ENCODE peak calls at places on chromosomes 11 and 22, in five cellular contexts. One of them, this sample, is unnamed.

GRCh38 chr11:111982019-111982464 is 43.2 kb upstream of the DLAT start:
- DNase-seq in GM06990: no peak
- DNase-seq in dorsolateral prefrontal cortex: peak; percentile 69
- DNase-seq in gastrocnemius medialis: peak; percentile 76
- DNase-seq in astrocyte of the spinal cord: peak; percentile 56
- DNase-seq in this sample: peak; percentile 79

GRCh38 chr11:107203656-107204055 is 185.4 kb upstream of the GUCY1A2 start:
- DNase-seq in gastrocnemius medialis: no peak
- DNase-seq in GM06990: no peak
- DNase-seq in astrocyte of the spinal cord: no peak
- DNase-seq in dorsolateral prefrontal cortex: no peak
- DNase-seq in this sample: no peak

GRCh38 chr22:19122752-19123492 is 710 bp upstream of the DGCR2 start:
- DNase-seq in dorsolateral prefrontal cortex: no peak
- DNase-seq in GM06990: no peak
- DNase-seq in gastrocnemius medialis: no peak
- DNase-seq in astrocyte of the spinal cord: no peak
- DNase-seq in this sample: peak; percentile 43

GRCh38 chr11:2890466-2891241 is 5.1 kb upstream of the CDKN1C start:
- DNase-seq in GM06990: no peak
- DNase-seq in astrocyte of the spinal cord: peak; percentile 46
- DNase-seq in gastrocnemius medialis: peak; percentile 41
- DNase-seq in dorsolateral prefrontal cortex: no peak
- DNase-seq in this sample: peak; percentile 95

GRCh38 chr22:30444632-30445437 is 19.3 kb downstream of the MTFP1 start:
- DNase-seq in astrocyte of the spinal cord: peak; percentile 50
- DNase-seq in gastrocnemius medialis: no peak
- DNase-seq in dorsolateral prefrontal cortex: no peak
- DNase-seq in GM06990: peak; percentile 52
- DNase-seq in this sample: peak; percentile 77

GRCh38 chr11:123851110-123851509 is 34.4 kb downstream of the TMEM225 start:
- DNase-seq in astrocyte of the spinal cord: no peak
- DNase-seq in GM06990: no peak
- DNase-seq in dorsolateral prefrontal cortex: no peak
- DNase-seq in gastrocnemius medialis: no peak
- DNase-seq in this sample: no peak

GRCh38 chr22:28025333-28025732 is 106.3 kb upstream of the PITPNB start:
- DNase-seq in astrocyte of the spinal cord: no peak
- DNase-seq in GM06990: no peak
- DNase-seq in dorsolateral prefrontal cortex: no peak
- DNase-seq in gastrocnemius medialis: no peak
- DNase-seq in this sample: peak; percentile 11

GRCh38 chr22:19827341-19828034 is 27.2 kb downstream of the GNB1L start:
- DNase-seq in astrocyte of the spinal cord: no peak
- DNase-seq in dorsolateral prefrontal cortex: no peak
- DNase-seq in GM06990: no peak
- DNase-seq in gastrocnemius medialis: no peak
- DNase-seq in this sample: no peak

GRCh38 chr11:123511037-123511870 is 81.2 kb downstream of the GRAMD1B start:
- DNase-seq in gastrocnemius medialis: peak; percentile 67
- DNase-seq in GM06990: peak; percentile 75
- DNase-seq in dorsolateral prefrontal cortex: peak; percentile 98
- DNase-seq in astrocyte of the spinal cord: peak; percentile 91
- DNase-seq in this sample: peak; percentile 91

GRCh38 chr11:119791047-119791446 is 62.0 kb upstream of the NECTIN1 start:
- DNase-seq in dorsolateral prefrontal cortex: no peak
- DNase-seq in astrocyte of the spinal cord: no peak
- DNase-seq in GM06990: no peak
- DNase-seq in gastrocnemius medialis: no peak
- DNase-seq in this sample: no peak

GRCh38 chr22:36234919-36235318 is 4.4 kb downstream of the APOL2 start:
- DNase-seq in astrocyte of the spinal cord: no peak
- DNase-seq in GM06990: no peak
- DNase-seq in dorsolateral prefrontal cortex: no peak
- DNase-seq in gastrocnemius medialis: no peak
- DNase-seq in this sample: no peak

GRCh38 chr22:36237462-36238347 is 1.6 kb downstream of the APOL2 start:
- DNase-seq in dorsolateral prefrontal cortex: peak; percentile 41
- DNase-seq in gastrocnemius medialis: no peak
- DNase-seq in GM06990: no peak
- DNase-seq in astrocyte of the spinal cord: peak; percentile 38
- DNase-seq in this sample: no peak

GRCh38 chr22:36235585-36235984 is 3.7 kb downstream of the APOL2 start:
- DNase-seq in dorsolateral prefrontal cortex: no peak
- DNase-seq in GM06990: no peak
- DNase-seq in astrocyte of the spinal cord: no peak
- DNase-seq in gastrocnemius medialis: no peak
- DNase-seq in this sample: no peak

GRCh38 chr22:36238348-36239149 is 778 bp downstream of the APOL2 start:
- DNase-seq in GM06990: no peak
- DNase-seq in gastrocnemius medialis: peak; percentile 43
- DNase-seq in dorsolateral prefrontal cortex: peak; percentile 42
- DNase-seq in astrocyte of the spinal cord: no peak
- DNase-seq in this sample: peak; percentile 49

GRCh38 chr22:36236338-36237319 is 2.7 kb downstream of the APOL2 start:
- DNase-seq in astrocyte of the spinal cord: no peak
- DNase-seq in gastrocnemius medialis: no peak
- DNase-seq in dorsolateral prefrontal cortex: no peak
- DNase-seq in GM06990: no peak
- DNase-seq in this sample: no peak
- H3K4me3 ChIP-seq in astrocyte of the spinal cord: no peak overlapping the region
- H3K4me3 ChIP-seq in gastrocnemius medialis: no peak overlapping the region
- H3K4me3 ChIP-seq in dorsolateral prefrontal cortex: peak overlapping the region; percentile 76
- H3K4me3 ChIP-seq in GM06990: no peak overlapping the region
- H3K4me3 ChIP-seq in this sample: no peak overlapping the region

GRCh38 chr22:22343603-22344276 is 99.2 kb downstream of the VPREB1 start:
- DNase-seq in dorsolateral prefrontal cortex: no peak
- DNase-seq in astrocyte of the spinal cord: no peak
- DNase-seq in GM06990: peak; percentile 36
- DNase-seq in gastrocnemius medialis: no peak
- DNase-seq in this sample: no peak

GRCh38 chr22:22345781-22346180 is 101.2 kb downstream of the VPREB1 start:
- DNase-seq in gastrocnemius medialis: no peak
- DNase-seq in GM06990: no peak
- DNase-seq in astrocyte of the spinal cord: no peak
- DNase-seq in dorsolateral prefrontal cortex: no peak
- DNase-seq in this sample: no peak

GRCh38 chr22:22341736-22342135 is 97.2 kb downstream of the VPREB1 start:
- DNase-seq in astrocyte of the spinal cord: no peak
- DNase-seq in GM06990: no peak
- DNase-seq in gastrocnemius medialis: no peak
- DNase-seq in dorsolateral prefrontal cortex: no peak
- DNase-seq in this sample: no peak

GRCh38 chr22:22344430-22344829 is 99.8 kb downstream of the VPREB1 start:
- DNase-seq in gastrocnemius medialis: no peak
- DNase-seq in astrocyte of the spinal cord: no peak
- DNase-seq in dorsolateral prefrontal cortex: no peak
- DNase-seq in GM06990: no peak
- DNase-seq in this sample: no peak

DNA sequence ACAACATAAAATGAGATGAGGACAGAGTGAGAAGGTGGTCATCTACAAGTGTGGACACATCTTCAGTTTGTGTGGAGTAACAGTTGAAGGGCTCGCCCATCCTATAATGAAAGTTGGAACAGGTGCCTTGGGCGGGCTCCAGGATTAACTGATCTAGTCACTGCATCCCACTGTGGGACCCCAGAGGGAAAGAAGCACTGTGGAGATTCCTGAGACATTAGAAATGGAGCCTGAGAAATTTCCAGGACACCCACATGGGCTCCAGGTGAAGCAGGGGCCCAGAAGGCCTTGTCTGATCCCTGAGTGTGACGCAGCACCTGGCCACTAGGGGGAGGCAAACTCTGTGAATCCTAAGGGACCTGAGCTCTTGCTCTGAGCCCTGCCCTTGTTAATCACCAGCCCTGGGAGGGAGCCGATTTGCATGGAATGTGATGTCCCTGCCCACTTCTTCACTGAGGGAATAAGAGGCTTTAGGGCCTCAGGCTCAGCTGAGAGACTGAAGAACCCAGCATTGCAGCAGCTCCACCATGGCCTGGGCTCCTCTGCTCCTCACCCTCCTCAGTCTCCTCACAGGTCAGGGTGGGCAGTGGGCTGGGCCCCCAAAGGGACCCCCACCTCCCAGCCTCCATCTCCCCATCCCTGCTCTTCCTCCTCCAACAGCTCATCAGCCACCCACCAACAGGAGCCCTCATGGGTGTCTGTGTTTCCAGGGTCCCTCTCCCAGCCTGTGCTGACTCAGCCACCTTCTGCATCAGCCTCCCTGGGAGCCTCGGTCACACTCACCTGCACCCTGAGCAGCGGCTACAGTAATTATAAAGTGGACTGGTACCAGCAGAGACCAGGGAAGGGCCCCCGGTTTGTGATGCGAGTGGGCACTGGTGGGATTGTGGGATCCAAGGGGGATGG is 98.4 kb downstream of the VPREB1 start:
- DNase-seq in dorsolateral prefrontal cortex: peak; percentile 15
- DNase-seq in astrocyte of the spinal cord: peak; percentile 10
- DNase-seq in gastrocnemius medialis: no peak
- DNase-seq in GM06990: peak; percentile 45
- DNase-seq in this sample: peak; percentile 81
- TF ChIP-seq CTCF in dorsolateral prefrontal cortex: peak; percentile 60
- TF ChIP-seq CTCF in astrocyte of the spinal cord: peak; percentile 95
- TF ChIP-seq CTCF in gastrocnemius medialis: peak; percentile 69
- TF ChIP-seq CTCF in GM06990: peak; percentile 96
- TF ChIP-seq CTCF in this sample: peak; percentile 85

GRCh38 chr22:38490475-38490874 is 15.6 kb downstream of the DDX17 start:
- DNase-seq in dorsolateral prefrontal cortex: no peak
- DNase-seq in GM06990: no peak
- DNase-seq in astrocyte of the spinal cord: no peak
- DNase-seq in gastrocnemius medialis: no peak
- DNase-seq in this sample: no peak
- H3K4me3 ChIP-seq in dorsolateral prefrontal cortex: no peak overlapping the region
- H3K4me3 ChIP-seq in GM06990: no peak overlapping the region
- H3K4me3 ChIP-seq in astrocyte of the spinal cord: no peak overlapping the region
- H3K4me3 ChIP-seq in gastrocnemius medialis: no peak overlapping the region
- H3K4me3 ChIP-seq in this sample: no peak overlapping the region

GRCh38 chr22:46894081-46894671 is 131.7 kb downstream of the TBC1D22A start:
- DNase-seq in gastrocnemius medialis: no peak
- DNase-seq in astrocyte of the spinal cord: no peak
- DNase-seq in GM06990: no peak
- DNase-seq in dorsolateral prefrontal cortex: no peak
- DNase-seq in this sample: peak; percentile 2

GRCh38 chr22:46893281-46894020 is 131.0 kb downstream of the TBC1D22A start:
- DNase-seq in GM06990: no peak
- DNase-seq in astrocyte of the spinal cord: no peak
- DNase-seq in gastrocnemius medialis: no peak
- DNase-seq in dorsolateral prefrontal cortex: no peak
- DNase-seq in this sample: peak; percentile 4

GRCh38 chr22:46896166-46896565 is 133.7 kb downstream of the TBC1D22A start:
- DNase-seq in astrocyte of the spinal cord: no peak
- DNase-seq in gastrocnemius medialis: no peak
- DNase-seq in GM06990: no peak
- DNase-seq in dorsolateral prefrontal cortex: no peak
- DNase-seq in this sample: no peak

GRCh38 chr22:46895753-46896152 is 133.3 kb downstream of the TBC1D22A start:
- DNase-seq in astrocyte of the spinal cord: peak; percentile 17
- DNase-seq in dorsolateral prefrontal cortex: no peak
- DNase-seq in GM06990: no peak
- DNase-seq in gastrocnemius medialis: no peak
- DNase-seq in this sample: no peak

DNA sequence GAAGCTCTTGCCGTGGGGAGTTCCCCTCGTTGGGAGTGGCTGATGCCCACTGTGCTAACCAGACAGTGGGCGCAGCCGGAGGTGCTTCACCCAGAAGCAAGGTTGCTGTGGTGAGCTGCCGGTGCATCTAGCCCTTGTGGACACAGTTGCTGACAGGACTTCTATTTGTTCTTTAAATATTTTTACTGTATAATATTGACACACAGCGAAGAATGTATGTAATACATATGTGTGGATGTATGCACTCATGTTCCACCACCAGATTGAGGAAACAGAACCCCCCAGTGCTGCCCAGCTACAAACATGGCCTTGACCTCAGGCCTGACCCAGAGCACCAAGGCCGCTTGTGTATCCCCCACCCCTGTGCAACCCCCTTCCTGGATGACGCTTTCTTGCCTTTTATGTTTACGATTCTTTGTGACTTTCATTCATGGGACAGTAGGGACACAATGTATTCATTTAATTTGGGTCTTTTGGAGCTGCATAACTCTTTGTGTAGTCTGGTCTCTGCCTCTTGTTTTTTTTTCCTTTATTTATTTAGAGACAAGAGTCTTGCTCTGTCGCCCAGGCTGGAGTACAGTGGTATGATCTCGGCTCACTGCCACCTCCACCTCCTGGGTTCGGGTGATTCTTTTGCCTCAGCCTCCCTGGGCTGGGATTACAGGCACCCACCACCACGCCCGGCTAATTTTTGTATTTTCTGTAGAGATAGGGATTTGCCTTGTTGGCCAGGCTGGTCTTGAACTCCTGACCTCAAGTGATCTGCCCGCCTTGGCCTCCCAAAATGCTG is 132.6 kb downstream of the TBC1D22A start:
- DNase-seq in GM06990: no peak
- DNase-seq in astrocyte of the spinal cord: no peak
- DNase-seq in gastrocnemius medialis: no peak
- DNase-seq in dorsolateral prefrontal cortex: no peak
- DNase-seq in this sample: no peak
- TF ChIP-seq CTCF in GM06990: no peak
- TF ChIP-seq CTCF in astrocyte of the spinal cord: no peak
- TF ChIP-seq CTCF in gastrocnemius medialis: no peak
- TF ChIP-seq CTCF in dorsolateral prefrontal cortex: no peak
- TF ChIP-seq CTCF in this sample: no peak